ENCODE peak calls at places on chromosomes 5 and 9, in eight cellular contexts. I is HCT116, E is neural progenitor cell, T is OCI-LY7, Q is PC-3, R is hepatocyte, A is GM23248, K is SK-N-SH. G is an unnamed sample.

GRCh38 chr5:32507738-32508434 is 63.3 kb upstream of the ZFR start:
- DNase-seq in I (no peak), E (no peak), T (no peak), Q (peak; percentile 99), R (no peak), A (peak; percentile 95), K (no peak), G (no peak)

GRCh38 chr5:13632676-13633075 is 311.8 kb downstream of the DNAH5 start:
- DNase-seq in I (no peak), E (no peak), T (no peak), Q (peak; percentile 77), R (no peak), A (peak; percentile 63), K (no peak), G (no peak)

GRCh38 chr5:38673671-38674071 is 117.2 kb upstream of the LIFR start:
- DNase-seq in I (peak; percentile 6), E (peak; percentile 9), T (peak; percentile 12), Q (peak; percentile 91), R (no peak), A (peak; percentile 5), K (no peak), G (no peak)

GRCh38 chr9:84754896-84755295 is 85.4 kb downstream of the NTRK2 start:
- DNase-seq in I (no peak), E (no peak), T (no peak), Q (no peak), R (no peak), A (no peak), K (no peak), G (no peak)

GRCh38 chr5:179060116-179061008 is at the start of gene ZNF354C:
- DNase-seq in I (no peak), E (peak; percentile 94), T (no peak), Q (no peak), R (peak; percentile 93), A (peak; percentile 96), K (peak; percentile 95), G (peak; percentile 50)

GRCh38 chr9:3181049-3181953 is 337.4 kb upstream of the PUM3 start:
- DNase-seq in I (no peak), E (peak; percentile 83), T (peak; percentile 2), Q (peak; percentile 48), R (peak; percentile 75), A (peak; percentile 38), K (peak; percentile 39), G (peak; percentile 87)

GRCh38 chr9:131480258-131480657 is 22.5 kb upstream of the POMT1 start:
- DNase-seq in I (no peak), E (no peak), T (no peak), Q (peak; percentile 46), R (no peak), A (no peak), K (no peak), G (peak; percentile 33)

GRCh38 chr5:39395521-39395920 is 29.3 kb downstream of the DAB2 start:
- DNase-seq in I (no peak), E (no peak), T (no peak), Q (peak; percentile 23), R (no peak), A (no peak), K (no peak), G (no peak)

GRCh38 chr5:54091416-54092130 is 218.8 kb downstream of the ARL15 start:
- DNase-seq in I (no peak), E (no peak), T (no peak), Q (no peak), R (no peak), A (no peak), K (no peak), G (no peak)

DNA sequence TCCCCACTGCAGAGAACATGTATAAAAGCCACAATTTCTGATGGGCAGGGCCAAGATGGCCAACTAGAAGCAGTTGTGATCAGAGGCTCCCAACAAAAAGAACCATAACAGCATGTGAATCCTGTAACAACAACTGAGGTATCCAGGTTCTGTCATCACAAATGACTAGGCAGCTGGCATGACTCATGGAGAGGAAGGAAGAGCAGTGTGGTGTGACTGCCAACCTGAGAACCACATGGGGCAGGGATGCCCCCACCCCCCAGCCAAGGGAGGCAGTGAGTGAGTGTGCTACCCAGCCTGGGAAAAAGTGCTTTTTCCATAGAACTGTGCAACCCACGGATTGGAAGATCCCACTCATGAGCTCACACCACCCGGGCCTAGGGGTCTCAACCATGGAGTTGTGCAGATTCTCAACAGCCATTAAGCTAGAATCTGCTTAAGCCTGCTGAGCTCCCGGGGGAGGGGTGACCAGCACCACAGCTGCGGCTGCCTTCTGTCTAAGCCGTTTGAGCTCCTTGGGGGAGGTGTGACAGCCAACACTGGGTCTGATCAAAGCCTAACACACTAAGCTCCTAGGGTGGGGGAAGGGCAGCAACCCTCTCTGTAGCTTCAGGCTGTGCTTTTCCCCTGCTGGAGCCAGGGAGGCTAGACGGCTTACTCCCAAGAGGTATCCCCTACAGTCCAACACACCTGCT is 80.1 kb upstream of the DMAC1 start:
- DNase-seq in I (no peak), E (peak; percentile 88), T (peak; percentile 55), Q (no peak), R (no peak), A (no peak), K (no peak), G (no peak)
- H3K9me3 ChIP-seq in I (no peaks in the 10 kb centered on the region), E (no peaks in the 10 kb centered on the region), T (no peaks in the 10 kb centered on the region), Q (no peaks in the 10 kb centered on the region), R (no peaks in the 10 kb centered on the region), A (no peaks in the 10 kb centered on the region), K (no peaks in the 10 kb centered on the region), G (no peaks in the 10 kb centered on the region)

GRCh38 chr5:121292664-121293063 is 559.0 kb upstream of the FTMT start:
- DNase-seq in I (no peak), E (no peak), T (no peak), Q (no peak), R (no peak), A (no peak), K (no peak), G (no peak)
- H2AFZ ChIP-seq in I (no peak overlapping the region), E (no peak overlapping the region), T (no peak overlapping the region), Q (no peak overlapping the region), R (no peak overlapping the region), A (no peak overlapping the region), K (no peak overlapping the region), G (no peak overlapping the region)

DNA sequence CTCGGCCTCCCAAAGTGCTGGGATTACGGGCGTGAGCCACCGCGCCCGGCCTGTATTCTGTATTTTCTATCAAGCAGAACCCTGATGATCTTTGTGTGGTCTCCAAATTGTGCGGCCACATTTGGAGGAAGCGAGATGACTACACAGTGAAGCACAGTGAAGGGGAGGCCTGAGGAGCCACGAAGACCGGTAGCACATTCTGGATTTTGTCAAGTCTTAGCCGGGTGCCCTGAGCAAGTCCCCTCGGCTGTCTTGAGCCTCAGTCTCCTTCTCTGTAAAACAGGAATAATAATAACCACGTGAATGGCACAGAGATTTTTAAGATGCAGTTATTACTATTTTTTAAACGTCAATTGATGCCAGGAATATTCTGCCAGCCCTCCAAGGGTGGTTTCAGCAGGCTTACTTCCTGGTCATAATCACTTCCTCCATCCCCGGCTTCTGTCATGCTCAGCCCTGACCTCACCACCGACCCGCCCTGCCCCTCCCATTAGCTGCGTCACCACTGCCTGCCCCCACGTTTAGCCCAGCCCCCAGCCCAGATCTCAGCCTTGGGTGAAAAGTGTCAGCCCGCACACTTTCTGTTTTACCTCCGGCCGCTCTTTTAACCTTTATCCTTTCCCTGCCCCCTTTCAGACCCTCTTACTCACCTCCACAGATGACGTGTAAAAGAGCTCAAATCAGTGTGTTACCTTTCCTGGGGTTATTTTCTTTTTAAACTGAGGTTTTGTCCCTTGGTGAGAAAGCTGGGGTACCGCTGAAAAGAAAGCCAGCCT is 27.0 kb upstream of the ERGIC1 start:
- DNase-seq in I (peak; percentile 76), E (peak; percentile 56), T (peak; percentile 68), Q (peak; percentile 75), R (peak; percentile 93), A (peak; percentile 96), K (no peak), G (peak; percentile 82)
- TF ChIP-seq EZH2phosphoT487 in I (no peak), E (no peak), T (no peak), Q (no peak), R (no peak), A (no peak), K (no peak), G (no peak)

GRCh38 chr9:135198889-135199288 is 111.4 kb downstream of the OLFM1 start:
- DNase-seq in I (no peak), E (peak; percentile 33), T (no peak), Q (no peak), R (no peak), A (no peak), K (no peak), G (no peak)

GRCh38 chr9:135198144-135198543 is 110.7 kb downstream of the OLFM1 start:
- DNase-seq in I (no peak), E (no peak), T (no peak), Q (no peak), R (no peak), A (no peak), K (no peak), G (no peak)

GRCh38 chr9:135199489-135199888 is 112.0 kb downstream of the OLFM1 start:
- DNase-seq in I (no peak), E (no peak), T (no peak), Q (no peak), R (no peak), A (no peak), K (no peak), G (no peak)

GRCh38 chr9:135192686-135193085 is 105.2 kb downstream of the OLFM1 start:
- DNase-seq in I (no peak), E (no peak), T (no peak), Q (no peak), R (no peak), A (no peak), K (no peak), G (no peak)

GRCh38 chr9:135196474-135196873 is 109.0 kb downstream of the OLFM1 start:
- DNase-seq in I (no peak), E (no peak), T (no peak), Q (no peak), R (no peak), A (no peak), K (no peak), G (no peak)
- H3K9me3 ChIP-seq in I (no peaks in the 10 kb centered on the region), E (no peaks in the 10 kb centered on the region), T (no peaks in the 10 kb centered on the region), Q (no peaks in the 10 kb centered on the region), R (no peaks in the 10 kb centered on the region), A (no peaks in the 10 kb centered on the region), K (no peaks in the 10 kb centered on the region), G (no peaks in the 10 kb centered on the region)

G was measured in MM.1S.